ENCODE peak calls at places on chromosomes 11 and 22, in five cellular contexts. One of them, this sample, is unnamed.

GRCh38 chr11:47595967-47596366 is 1.8 kb upstream of the C1QTNF4 start:
- DNase-seq in BJ: no peak
- DNase-seq in GM23248: no peak
- DNase-seq in endodermal cell: no peak
- DNase-seq in AG04450: no peak
- DNase-seq in this sample: no peak

GRCh38 chr11:134124660-134125451 is 56.0 kb downstream of the JAM3 start:
- DNase-seq in BJ: no peak
- DNase-seq in GM23248: peak
- DNase-seq in endodermal cell: peak
- DNase-seq in AG04450: no peak
- DNase-seq in this sample: no peak

GRCh38 chr11:9765320-9766101 is 101.6 kb downstream of the SWAP70 start:
- DNase-seq in BJ: peak
- DNase-seq in GM23248: peak
- DNase-seq in endodermal cell: peak
- DNase-seq in AG04450: peak
- DNase-seq in this sample: peak

GRCh38 chr11:61075891-61076290 is 26.4 kb upstream of the CD5 start:
- DNase-seq in BJ: no peak
- DNase-seq in GM23248: peak
- DNase-seq in endodermal cell: no peak
- DNase-seq in AG04450: no peak
- DNase-seq in this sample: no peak

GRCh38 chr11:117826832-117827231 is 2.3 kb upstream of the FXYD2 start:
- DNase-seq in BJ: no peak
- DNase-seq in GM23248: no peak
- DNase-seq in endodermal cell: no peak
- DNase-seq in AG04450: no peak
- DNase-seq in this sample: no peak

GRCh38 chr11:107682182-107682971 is 29.5 kb downstream of the SLN start:
- DNase-seq in BJ: no peak
- DNase-seq in GM23248: no peak
- DNase-seq in endodermal cell: no peak
- DNase-seq in AG04450: no peak
- DNase-seq in this sample: no peak

GRCh38 chr11:109001585-109001984 is 336.7 kb downstream of the DDX10 start:
- DNase-seq in BJ: no peak
- DNase-seq in GM23248: no peak
- DNase-seq in endodermal cell: no peak
- DNase-seq in AG04450: no peak
- DNase-seq in this sample: no peak

GRCh38 chr22:27139935-27140493 is 482.6 kb downstream of the MIAT start:
- DNase-seq in BJ: peak
- DNase-seq in GM23248: peak
- DNase-seq in endodermal cell: no peak
- DNase-seq in AG04450: no peak
- DNase-seq in this sample: peak

GRCh38 chr22:36144886-36145541 is 15.5 kb downstream of the APOL3 start:
- DNase-seq in BJ: no peak
- DNase-seq in GM23248: peak
- DNase-seq in endodermal cell: peak
- DNase-seq in AG04450: peak
- DNase-seq in this sample: no peak

GRCh38 chr11:64762916-64763803 is 3.4 kb upstream of the PYGM start:
- DNase-seq in BJ: no peak
- DNase-seq in GM23248: peak
- DNase-seq in endodermal cell: peak
- DNase-seq in AG04450: no peak
- DNase-seq in this sample: peak

GRCh38 chr11:24496728-24497396 is at the start of gene LUZP2:
- DNase-seq in BJ: no peak
- DNase-seq in GM23248: peak
- DNase-seq in endodermal cell: peak
- DNase-seq in AG04450: no peak
- DNase-seq in this sample: no peak

GRCh38 chr11:26134481-26135355 is 197.2 kb upstream of the ANO3 start:
- DNase-seq in BJ: no peak
- DNase-seq in GM23248: peak
- DNase-seq in endodermal cell: peak
- DNase-seq in AG04450: no peak
- DNase-seq in this sample: no peak

GRCh38 chr11:26187639-26188038 is 144.3 kb upstream of the ANO3 start:
- DNase-seq in BJ: peak
- DNase-seq in GM23248: peak
- DNase-seq in endodermal cell: no peak
- DNase-seq in AG04450: peak
- DNase-seq in this sample: peak

GRCh38 chr11:106998126-106998525 is 20.1 kb downstream of the GUCY1A2 start:
- DNase-seq in BJ: peak
- DNase-seq in GM23248: peak
- DNase-seq in endodermal cell: no peak
- DNase-seq in AG04450: no peak
- DNase-seq in this sample: peak

GRCh38 chr11:20000393-20001134 is 159.7 kb downstream of the DBX1 start:
- DNase-seq in BJ: no peak
- DNase-seq in GM23248: no peak
- DNase-seq in endodermal cell: peak
- DNase-seq in AG04450: no peak
- DNase-seq in this sample: no peak

GRCh38 chr22:19210188-19210587 is 31.7 kb upstream of the SLC25A1 start:
- DNase-seq in BJ: no peak
- DNase-seq in GM23248: no peak
- DNase-seq in endodermal cell: no peak
- DNase-seq in AG04450: no peak
- DNase-seq in this sample: no peak

GRCh38 chr11:81869337-81870065 is 864.2 kb downstream of the FAM181B start:
- DNase-seq in BJ: no peak
- DNase-seq in GM23248: no peak
- DNase-seq in endodermal cell: no peak
- DNase-seq in AG04450: no peak
- DNase-seq in this sample: no peak

GRCh38 chr11:33895752-33896137 is 3.9 kb upstream of the LMO2 start:
- DNase-seq in BJ: no peak
- DNase-seq in GM23248: no peak
- DNase-seq in endodermal cell: no peak
- DNase-seq in AG04450: no peak
- DNase-seq in this sample: no peak

GRCh38 chr11:77677138-77677537 is 39.5 kb upstream of the CLNS1A start:
- DNase-seq in BJ: no peak
- DNase-seq in GM23248: peak
- DNase-seq in endodermal cell: no peak
- DNase-seq in AG04450: no peak
- DNase-seq in this sample: no peak

GRCh38 chr11:86473991-86474833 is 99.5 kb downstream of the CCDC81 start:
- DNase-seq in BJ: no peak
- DNase-seq in GM23248: peak
- DNase-seq in endodermal cell: no peak
- DNase-seq in AG04450: no peak
- DNase-seq in this sample: no peak

GRCh38 chr11:72343159-72343756 is 91.1 kb downstream of the CLPB start:
- DNase-seq in BJ: no peak
- DNase-seq in GM23248: no peak
- DNase-seq in endodermal cell: no peak
- DNase-seq in AG04450: no peak
- DNase-seq in this sample: no peak

GRCh38 chr11:121895919-121896318 is 220.1 kb downstream of the BLID start:
- DNase-seq in BJ: peak
- DNase-seq in GM23248: peak
- DNase-seq in endodermal cell: no peak
- DNase-seq in AG04450: no peak
- DNase-seq in this sample: no peak

GRCh38 chr11:8652140-8652539 is 30.3 kb downstream of the TRIM66 start:
- DNase-seq in BJ: peak
- DNase-seq in GM23248: peak
- DNase-seq in endodermal cell: no peak
- DNase-seq in AG04450: peak
- DNase-seq in this sample: peak

GRCh38 chr11:96167233-96167632 is 175.8 kb downstream of the MAML2 start:
- DNase-seq in BJ: no peak
- DNase-seq in GM23248: no peak
- DNase-seq in endodermal cell: peak
- DNase-seq in AG04450: no peak
- DNase-seq in this sample: no peak

GRCh38 chr11:115408036-115408911 is 95.9 kb downstream of the CADM1 start:
- DNase-seq in BJ: peak
- DNase-seq in GM23248: no peak
- DNase-seq in endodermal cell: no peak
- DNase-seq in AG04450: no peak
- DNase-seq in this sample: peak

GRCh38 chr22:50198624-50199017 is 2.2 kb upstream of the SELENOO start:
- DNase-seq in BJ: no peak
- DNase-seq in GM23248: no peak
- DNase-seq in endodermal cell: no peak
- DNase-seq in AG04450: no peak
- DNase-seq in this sample: no peak

GRCh38 chr11:76791861-76792260 is 8.7 kb downstream of the TSKU start:
- DNase-seq in BJ: no peak
- DNase-seq in GM23248: peak
- DNase-seq in endodermal cell: no peak
- DNase-seq in AG04450: no peak
- DNase-seq in this sample: no peak

GRCh38 chr11:6482431-6482830 is 1.1 kb downstream of the TIMM10B start:
- DNase-seq in BJ: no peak
- DNase-seq in GM23248: peak
- DNase-seq in endodermal cell: no peak
- DNase-seq in AG04450: no peak
- DNase-seq in this sample: no peak

GRCh38 chr11:6483015-6483414 is 1.7 kb downstream of the TIMM10B start:
- DNase-seq in BJ: no peak
- DNase-seq in GM23248: no peak
- DNase-seq in endodermal cell: no peak
- DNase-seq in AG04450: no peak
- DNase-seq in this sample: no peak

GRCh38 chr11:6480299-6480914 is 724 bp downstream of the ARFIP2 start:
- DNase-seq in BJ: no peak
- DNase-seq in GM23248: peak
- DNase-seq in endodermal cell: no peak
- DNase-seq in AG04450: no peak
- DNase-seq in this sample: no peak

GRCh38 chr11:6481924-6482275 is 599 bp downstream of the TIMM10B start:
- DNase-seq in BJ: no peak
- DNase-seq in GM23248: peak
- DNase-seq in endodermal cell: peak
- DNase-seq in AG04450: no peak
- DNase-seq in this sample: no peak

DNA sequence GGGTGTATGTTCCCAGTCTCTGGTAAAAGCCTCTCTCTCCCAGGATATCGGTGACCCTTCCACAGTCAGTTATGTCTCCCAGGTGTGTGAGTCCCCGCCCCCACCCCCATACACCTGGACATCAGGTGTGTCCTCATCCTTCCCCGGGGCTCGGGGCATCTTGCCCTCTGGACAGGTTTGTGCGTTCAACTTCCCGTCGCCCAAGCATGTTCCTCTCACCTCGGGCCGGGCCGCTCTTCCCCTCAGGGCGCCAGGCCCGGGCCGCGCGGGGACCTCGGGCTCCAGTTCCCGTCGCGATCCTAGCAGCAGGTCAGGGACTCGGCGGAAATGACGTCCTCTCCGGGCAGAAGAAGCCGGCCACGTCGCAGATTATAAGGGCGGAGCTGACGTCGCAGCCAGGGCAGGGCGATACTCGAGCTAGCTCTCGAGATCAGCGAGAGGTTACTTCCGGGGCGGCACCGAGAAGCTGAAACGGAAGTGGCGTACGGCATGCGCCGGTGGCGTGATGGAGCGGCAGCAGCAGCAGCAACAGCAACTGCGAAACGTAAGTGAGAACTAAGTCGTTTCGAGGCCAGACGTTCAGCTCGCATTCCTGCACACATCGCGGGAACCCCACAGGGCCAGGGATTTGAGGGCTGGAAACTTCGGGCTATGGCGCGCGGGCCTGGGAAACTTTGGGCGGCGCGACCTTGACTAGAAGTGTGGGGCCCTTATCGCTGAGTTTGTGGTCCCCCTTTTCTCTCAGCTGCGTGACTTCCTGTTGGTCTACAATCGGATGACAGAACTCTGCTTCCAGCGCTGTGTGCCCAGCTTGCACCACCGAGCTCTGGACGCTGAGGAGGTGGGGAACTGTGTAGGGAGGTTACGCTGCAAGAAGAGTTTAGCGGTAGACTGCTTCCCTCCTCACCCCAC is at the start of the genes ARFIP2 and TIMM10B:
- DNase-seq in BJ: peak
- DNase-seq in GM23248: peak
- DNase-seq in endodermal cell: peak
- DNase-seq in AG04450: peak
- DNase-seq in this sample: peak
- H3K4me3 ChIP-seq in BJ: peak
- H3K4me3 ChIP-seq in GM23248: peak
- H3K4me3 ChIP-seq in endodermal cell: peak
- H3K4me3 ChIP-seq in AG04450: peak
- H3K4me3 ChIP-seq in this sample: peak

DNA sequence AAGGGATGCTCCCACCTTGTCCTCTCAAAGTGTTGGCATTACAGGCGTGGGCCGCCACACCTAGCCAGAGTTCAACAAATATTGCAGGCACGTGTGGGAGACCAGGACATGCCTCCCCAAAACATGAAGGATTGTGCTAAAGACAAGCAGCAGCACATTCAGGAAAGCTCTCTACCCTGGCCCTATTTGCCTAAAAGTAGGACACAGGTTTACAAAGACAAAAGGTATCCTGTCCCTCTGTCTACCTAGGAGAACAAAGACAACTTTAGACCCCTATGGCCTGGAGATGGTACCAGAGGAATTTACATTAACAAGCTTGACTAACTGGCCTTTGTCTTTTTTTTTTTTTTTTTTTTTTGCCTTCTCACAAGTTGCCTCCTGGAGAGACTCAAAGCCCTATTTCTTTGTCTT is 904 bp upstream of the ACCS start:
- DNase-seq in BJ: no peak
- DNase-seq in GM23248: no peak
- DNase-seq in endodermal cell: peak
- DNase-seq in AG04450: no peak
- DNase-seq in this sample: no peak
- H3K4me3 ChIP-seq in BJ: no peak
- H3K4me3 ChIP-seq in GM23248: peak
- H3K4me3 ChIP-seq in endodermal cell: no peak
- H3K4me3 ChIP-seq in AG04450: no peak
- H3K4me3 ChIP-seq in this sample: no peak

GRCh38 chr11:7578276-7578955 is 64.6 kb downstream of the PPFIBP2 start:
- DNase-seq in BJ: no peak
- DNase-seq in GM23248: peak
- DNase-seq in endodermal cell: no peak
- DNase-seq in AG04450: no peak
- DNase-seq in this sample: no peak
- H3K4me3 ChIP-seq in BJ: peak
- H3K4me3 ChIP-seq in GM23248: peak
- H3K4me3 ChIP-seq in endodermal cell: no peak
- H3K4me3 ChIP-seq in AG04450: peak
- H3K4me3 ChIP-seq in this sample: peak

DNA sequence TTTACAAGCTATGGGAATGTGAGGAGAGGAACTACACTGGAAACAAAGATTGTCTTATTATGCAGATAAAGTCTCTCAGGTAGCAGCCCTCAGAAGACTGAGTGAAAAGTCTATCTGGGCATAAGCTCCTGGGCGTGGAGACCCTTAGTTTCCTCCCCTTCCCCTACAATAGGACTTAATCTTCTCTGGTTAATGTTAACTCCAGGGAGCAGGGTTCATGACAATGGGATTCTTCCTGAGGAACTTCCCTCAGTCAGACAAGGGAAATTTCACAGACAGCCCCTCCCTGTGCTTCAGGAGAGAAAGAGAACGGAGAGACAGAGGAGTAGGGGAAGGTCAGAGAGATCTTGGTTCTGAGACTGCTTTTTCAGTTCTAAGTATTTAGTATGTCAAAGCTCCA is 1428.6 kb downstream of the LRRC4C start:
- DNase-seq in BJ: no peak
- DNase-seq in GM23248: no peak
- DNase-seq in endodermal cell: peak
- DNase-seq in AG04450: no peak
- DNase-seq in this sample: no peak
- H3K4me3 ChIP-seq in BJ: no peak
- H3K4me3 ChIP-seq in GM23248: no peak
- H3K4me3 ChIP-seq in endodermal cell: peak
- H3K4me3 ChIP-seq in AG04450: no peak
- H3K4me3 ChIP-seq in this sample: no peak

This sample was measured in AG04449.